ENCODE peak calls at places on chromosomes 1 and 21, in nine cellular contexts. D is lower lobe of right lung; T is breast epithelium; H is lower leg skin; J is astrocyte of the spinal cord; W is fibroblast of pulmonary artery; Q is cardiac muscle cell; Z is CD8-positive, alpha-beta T cell; V is heart left ventricle. E is an unnamed sample.

GRCh38 chr1:48018799-48019198 is 21.6 kb upstream of the TRABD2B start:
- DNase-seq in Z (no peak), T (peak; percentile 48), V (no peak), W (no peak), D (no peak), H (no peak), Q (no peak), J (no peak), E (no peak)

GRCh38 chr21:23853796-23854379 is 1753.4 kb downstream of the MRPL39 start:
- DNase-seq in Q (peak; percentile 36), J (peak; percentile 24), Z (no peak), D (no peak), T (no peak), H (no peak), V (no peak), W (peak; percentile 41), E (peak; percentile 44)

GRCh38 chr1:187621961-187622360 is 793.2 kb downstream of the PLA2G4A start:
- DNase-seq in V (no peak), W (no peak), T (no peak), J (peak; percentile 87), Q (no peak), H (no peak), D (no peak), Z (no peak), E (peak; percentile 1)

GRCh38 chr1:245365621-245366020 is 210.8 kb downstream of the KIF26B start:
- DNase-seq in W (no peak), Q (peak; percentile 51), D (no peak), J (no peak), Z (no peak), T (no peak), V (no peak), H (no peak), E (no peak)

GRCh38 chr1:55064861-55065263 is 25.5 kb downstream of the PCSK9 start:
- DNase-seq in Z (no peak), J (peak; percentile 68), D (no peak), H (no peak), T (peak; percentile 58), V (peak; percentile 65), W (peak; percentile 45), Q (no peak), E (peak; percentile 51)

GRCh38 chr1:157081717-157082116 is 17.9 kb downstream of the ETV3L start:
- DNase-seq in D (no peak), Q (no peak), W (no peak), H (no peak), V (no peak), Z (no peak), J (no peak), T (no peak), E (no peak)

GRCh38 chr1:115172270-115172669 is 83.0 kb upstream of the TSPAN2 start:
- DNase-seq in Q (no peak), H (no peak), W (no peak), Z (no peak), D (no peak), T (no peak), V (no peak), J (no peak), E (no peak)

GRCh38 chr1:173438655-173439054 is 38.5 kb upstream of the PRDX6 start:
- DNase-seq in W (no peak), H (no peak), J (no peak), V (no peak), Z (no peak), Q (no peak), T (no peak), D (no peak), E (no peak)

GRCh38 chr1:64884261-64885040 is 81.9 kb downstream of the JAK1 start:
- DNase-seq in D (no peak), Q (no peak), Z (no peak), W (peak; percentile 51), V (no peak), J (peak; percentile 43), H (no peak), T (no peak), E (peak; percentile 52)

GRCh38 chr1:194039578-194039977 is 853.2 kb upstream of the B3GALT2 start:
- DNase-seq in W (no peak), Q (no peak), J (no peak), T (no peak), H (no peak), V (no peak), Z (no peak), D (no peak), E (no peak)
- H3K4me3 ChIP-seq in W (no peak overlapping the region), Q (no peak overlapping the region), J (no peak overlapping the region), T (no peak overlapping the region), H (no peak overlapping the region), V (no peak overlapping the region), Z (no peak overlapping the region), D (no peak overlapping the region), E (no peak overlapping the region)

DNA sequence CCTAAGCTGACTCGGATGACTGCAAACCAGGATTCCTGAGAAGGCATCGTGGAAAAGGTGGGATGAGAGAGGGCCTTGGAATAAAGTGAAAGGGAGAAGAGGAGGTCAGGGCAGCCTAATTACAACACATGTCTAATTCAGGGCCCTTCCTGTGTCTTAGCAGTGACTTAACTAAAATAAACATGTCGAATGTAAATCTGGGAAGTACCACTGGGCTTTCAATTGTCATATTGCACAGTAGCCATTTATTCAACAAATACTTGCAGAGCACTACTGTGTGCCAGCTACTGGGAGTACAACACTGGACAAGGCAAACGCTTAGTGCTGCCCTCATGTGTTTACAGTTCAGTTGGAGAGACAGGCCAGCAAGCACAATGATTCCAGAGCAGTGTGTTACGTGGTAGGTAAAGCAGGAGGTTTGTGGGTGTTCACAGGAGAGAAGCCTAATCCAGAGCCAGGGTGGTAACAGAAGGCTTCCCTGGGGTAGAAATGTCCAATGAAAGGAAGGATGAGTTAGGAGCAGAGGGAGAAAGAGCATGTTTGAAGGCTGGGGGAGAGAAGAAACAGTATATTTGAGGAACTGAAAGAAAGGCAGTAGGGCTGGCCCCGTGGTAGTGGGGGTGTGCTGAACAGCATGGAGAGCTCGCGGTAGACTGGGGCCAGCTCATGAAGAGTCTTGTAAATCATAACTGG is 38.0 kb upstream of the RASAL2 start:
- DNase-seq in D (peak; percentile 62), T (no peak), Q (no peak), J (no peak), H (no peak), Z (no peak), V (no peak), W (no peak), E (peak; percentile 63)
- TF ChIP-seq CTCF in D (peak; percentile 18), T (no peak), Q (no peak), J (peak; percentile 20), H (no peak), Z (no peak), V (no peak), W (no peak), E (peak; percentile 29)

GRCh38 chr1:205445653-205445955 is 10.2 kb downstream of the BLACAT1 start:
- DNase-seq in J (no peak), W (no peak), H (no peak), D (no peak), T (no peak), Q (no peak), V (no peak), Z (no peak), E (no peak)
- H3K4me3 ChIP-seq in J (no peak overlapping the region), W (no peak overlapping the region), H (no peak overlapping the region), D (no peak overlapping the region), T (no peak overlapping the region), Q (no peak overlapping the region), V (no peak overlapping the region), Z (no peak overlapping the region), E (no peak overlapping the region)

GRCh38 chr21:32101206-32101763 is 177.6 kb downstream of the MIS18A start:
- DNase-seq in J (no peak), W (no peak), D (no peak), Q (no peak), Z (no peak), V (no peak), H (no peak), T (no peak), E (no peak)

GRCh38 chr21:32099812-32100416 is 178.9 kb downstream of the MIS18A start:
- DNase-seq in W (no peak), Z (no peak), V (no peak), Q (no peak), H (no peak), T (no peak), J (no peak), D (no peak), E (no peak)

GRCh38 chr21:32093758-32094463 is 184.9 kb downstream of the MIS18A start:
- DNase-seq in J (no peak), T (no peak), Q (no peak), W (no peak), H (no peak), D (no peak), Z (no peak), V (no peak), E (no peak)

GRCh38 chr21:32094792-32095191 is 184.1 kb downstream of the MIS18A start:
- DNase-seq in Q (no peak), D (no peak), H (no peak), W (peak; percentile 21), Z (no peak), J (no peak), T (no peak), V (no peak), E (no peak)

GRCh38 chr21:32096411-32096810 is 182.4 kb downstream of the MIS18A start:
- DNase-seq in D (no peak), T (no peak), H (no peak), Z (no peak), Q (peak; percentile 49), V (no peak), J (no peak), W (no peak), E (no peak)
- TF ChIP-seq CTCF in D (no peak), T (peak; percentile 15), H (no peak), Z (no peak), Q (peak; percentile 47), V (peak; percentile 14), J (peak; percentile 36), W (peak; percentile 25), E (no peak)

DNA sequence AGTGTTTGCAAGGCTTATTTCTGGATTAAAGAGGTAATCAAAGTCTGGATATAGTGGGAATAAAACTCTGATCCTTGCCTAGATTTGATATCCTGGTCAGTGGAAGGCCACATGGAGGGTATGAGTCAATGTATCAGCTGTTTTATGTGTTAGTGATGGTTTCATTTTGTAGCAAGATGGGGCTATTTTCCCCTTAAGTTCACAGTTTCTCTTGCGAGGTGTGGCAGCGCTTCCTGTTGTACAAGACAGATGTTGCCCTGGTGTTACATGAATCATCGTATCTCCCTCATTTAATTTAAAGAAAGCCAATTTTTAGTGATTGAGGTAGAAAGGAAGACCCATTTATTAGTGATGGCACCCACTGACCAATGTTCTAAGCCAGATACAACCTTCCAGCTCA is 220.2 kb downstream of the DUSP10 start:
- DNase-seq in Z (no peak), D (no peak), J (no peak), T (no peak), H (no peak), V (no peak), Q (no peak), W (no peak), E (no peak)
- H3K4me3 ChIP-seq in Z (no peak overlapping the region), D (no peak overlapping the region), J (no peak overlapping the region), T (no peak overlapping the region), H (no peak overlapping the region), V (no peak overlapping the region), Q (no peak overlapping the region), W (no peak overlapping the region), E (no peak overlapping the region)

DNA sequence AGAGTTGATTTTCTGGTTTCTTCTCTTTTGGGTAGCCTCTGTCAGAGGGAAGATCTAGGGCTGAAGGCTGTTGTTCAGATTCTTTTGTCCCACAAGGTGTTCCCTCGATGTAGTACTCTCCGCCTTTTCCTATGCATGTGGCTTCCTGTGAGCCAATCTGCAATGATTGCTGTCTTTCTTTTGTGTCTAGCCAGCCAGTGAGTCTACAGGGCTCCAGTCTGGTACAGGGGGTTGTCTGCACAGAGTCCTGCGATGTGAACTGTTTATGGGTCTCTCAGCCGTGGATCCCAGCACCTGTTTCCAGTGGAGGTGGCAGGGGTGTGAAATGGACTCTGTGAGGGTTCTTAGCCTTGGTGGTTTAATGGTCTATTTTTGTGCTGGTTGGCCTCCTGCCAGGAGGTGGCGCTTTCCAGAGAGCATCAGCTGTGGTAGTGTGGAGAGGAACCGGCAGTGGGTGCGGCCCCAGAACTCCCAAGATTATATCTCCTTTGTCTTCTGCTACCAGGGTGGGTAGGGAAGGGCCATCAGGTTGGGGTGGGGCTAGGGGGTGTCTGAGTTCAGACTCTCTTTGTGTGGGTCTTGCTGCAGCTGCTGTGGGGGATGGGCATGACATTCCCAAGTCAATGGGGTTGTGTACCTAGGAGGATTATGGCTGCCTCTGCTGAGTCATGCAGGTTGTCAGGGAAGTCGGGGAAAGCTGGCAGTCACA is 81.3 kb upstream of the C21orf91 start:
- DNase-seq in W (no peak), D (no peak), T (no peak), V (peak; percentile 36), H (peak; percentile 28), Z (no peak), J (no peak), Q (no peak), E (no peak)
- TF ChIP-seq CTCF in W (no peak), D (no peak), T (no peak), V (no peak), H (no peak), Z (no peak), J (no peak), Q (no peak), E (no peak)

E was measured in cardiac fibroblast.